ENCODE peak calls at places on chromosomes 1 and 21, in ten cellular contexts. B is prostate gland, O is Peyer's patch, A is breast epithelium, F is IMR-90, N is stomach, E is heart left ventricle, P is body of pancreas, S is suprapubic skin, H is ovary. I is an unnamed sample.

GRCh38 chr1:175757381-175758015 is 14.1 kb upstream of the TNR start:
- DNase-seq in B (no peak), O (peak), A (no peak), F (no peak), N (peak), E (no peak), P (peak), S (no peak), H (no peak), I (peak)

GRCh38 chr1:81192647-81193642 is 607.8 kb upstream of the ADGRL2 start:
- DNase-seq in B (no peak), O (no peak), A (no peak), F (no peak), N (no peak), E (no peak), P (no peak), S (no peak), H (no peak), I (no peak)

GRCh38 chr1:59061876-59062275 is 235.0 kb upstream of the FGGY start:
- DNase-seq in B (peak), O (peak), A (no peak), F (peak), N (no peak), E (peak), P (peak), S (peak), H (peak), I (peak)

GRCh38 chr1:32893198-32894018 is 7.1 kb downstream of the HPCA start:
- DNase-seq in B (peak), O (peak), A (no peak), F (peak), N (peak), E (peak), P (peak), S (no peak), H (peak), I (peak)

GRCh38 chr1:94543003-94543402 is 1.4 kb upstream of the F3 start:
- DNase-seq in B (no peak), O (no peak), A (no peak), F (peak), N (no peak), E (no peak), P (no peak), S (no peak), H (no peak), I (no peak)

GRCh38 chr1:204248954-204249353 is 35.2 kb upstream of the GOLT1A start:
- DNase-seq in B (no peak), O (no peak), A (no peak), F (no peak), N (no peak), E (no peak), P (no peak), S (peak), H (no peak), I (no peak)

GRCh38 chr1:30083800-30084464 is 639.5 kb downstream of the MATN1 start:
- DNase-seq in B (no peak), O (no peak), A (no peak), F (peak), N (no peak), E (no peak), P (no peak), S (no peak), H (no peak), I (no peak)

GRCh38 chr1:227885135-227885647 is 62.5 kb downstream of the WNT9A start:
- DNase-seq in B (no peak), O (peak), A (no peak), F (no peak), N (peak), E (peak), P (no peak), S (peak), H (no peak), I (no peak)

GRCh38 chr1:42940851-42941639 is 17.6 kb downstream of the SLC2A1 start:
- DNase-seq in B (peak), O (no peak), A (no peak), F (peak), N (no peak), E (no peak), P (no peak), S (no peak), H (no peak), I (no peak)

GRCh38 chr1:153432874-153433681 is 16.8 kb downstream of the S100A7A start:
- DNase-seq in B (no peak), O (no peak), A (no peak), F (no peak), N (no peak), E (no peak), P (no peak), S (no peak), H (no peak), I (no peak)

GRCh38 chr1:222814536-222815366 is at the start of gene DISP1:
- DNase-seq in B (peak), O (peak), A (peak), F (peak), N (peak), E (peak), P (peak), S (peak), H (peak), I (peak)
- TF ChIP-seq POLR2A in B (peak), O (peak), A (no peak), F (peak), N (no peak), E (peak), P (peak), S (no peak), H (peak), I (peak)

GRCh38 chr1:216310776-216311175 is 112.5 kb downstream of the USH2A start:
- DNase-seq in B (no peak), O (peak), A (no peak), F (peak), N (peak), E (no peak), P (peak), S (no peak), H (no peak), I (peak)

GRCh38 chr1:216303690-216304089 is 119.6 kb downstream of the USH2A start:
- DNase-seq in B (no peak), O (no peak), A (no peak), F (no peak), N (no peak), E (no peak), P (no peak), S (no peak), H (no peak), I (no peak)

DNA sequence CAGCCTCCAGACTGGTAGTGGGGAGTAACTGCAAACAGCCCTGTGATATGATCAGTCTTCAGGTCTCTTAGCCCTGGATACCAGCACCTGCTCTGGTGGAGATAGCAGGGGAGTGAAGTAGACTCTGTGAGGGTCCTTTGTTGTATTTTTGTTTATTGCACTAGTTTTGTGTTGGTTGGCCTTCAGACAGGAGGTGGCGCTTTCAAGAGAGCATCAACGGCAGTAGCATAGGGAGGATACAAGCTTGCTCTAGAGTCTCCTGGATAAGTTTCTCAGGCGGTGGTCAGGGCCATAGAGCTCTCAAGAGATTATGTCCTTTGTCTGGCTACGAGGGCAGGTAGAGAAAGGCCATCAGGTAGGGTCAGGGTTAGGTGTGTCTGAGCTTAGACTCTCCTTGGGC is 116.4 kb downstream of the USH2A start:
- DNase-seq in B (no peak), O (no peak), A (no peak), F (no peak), N (no peak), E (no peak), P (no peak), S (no peak), H (no peak), I (no peak)
- TF ChIP-seq CTCF in B (no peak), O (no peak), A (no peak), F (no peak), N (no peak), E (no peak), P (no peak), S (no peak), H (no peak), I (no peak)

GRCh38 chr1:84690397-84691138 is at the start of gene SSX2IP:
- DNase-seq in B (peak), O (peak), A (peak), F (peak), N (peak), E (peak), P (peak), S (peak), H (peak), I (peak)

GRCh38 chr1:84693774-84694173 is 3.5 kb upstream of the SSX2IP start:
- DNase-seq in B (no peak), O (no peak), A (no peak), F (no peak), N (no peak), E (no peak), P (no peak), S (no peak), H (no peak), I (no peak)

GRCh38 chr1:84691139-84691783 is 1.0 kb upstream of the SSX2IP start:
- DNase-seq in B (no peak), O (no peak), A (no peak), F (no peak), N (no peak), E (no peak), P (no peak), S (no peak), H (no peak), I (no peak)

GRCh38 chr1:84692391-84692790 is 2.1 kb upstream of the SSX2IP start:
- DNase-seq in B (no peak), O (no peak), A (no peak), F (no peak), N (no peak), E (no peak), P (no peak), S (no peak), H (no peak), I (no peak)

GRCh38 chr1:84693009-84693408 is 2.7 kb upstream of the SSX2IP start:
- DNase-seq in B (no peak), O (no peak), A (no peak), F (no peak), N (no peak), E (no peak), P (no peak), S (no peak), H (no peak), I (no peak)
- H3K4me3 ChIP-seq in B (no peak), O (no peak), A (no peak), F (no peak), N (no peak), E (no peak), P (no peak), S (no peak), H (no peak), I (no peak)

GRCh38 chr1:160638540-160638857 is 8.3 kb downstream of the SLAMF1 start:
- DNase-seq in B (no peak), O (no peak), A (no peak), F (no peak), N (no peak), E (no peak), P (no peak), S (no peak), H (no peak), I (no peak)
- TF ChIP-seq POLR2A in B (no peak), O (no peak), A (no peak), F (no peak), N (no peak), E (no peak), P (no peak), S (no peak), H (no peak), I (no peak)

GRCh38 chr1:60130703-60131102 is 57.1 kb upstream of the C1orf87 start:
- DNase-seq in B (no peak), O (no peak), A (no peak), F (no peak), N (no peak), E (no peak), P (no peak), S (no peak), H (no peak), I (no peak)

GRCh38 chr1:60132985-60133673 is 59.6 kb upstream of the C1orf87 start:
- DNase-seq in B (no peak), O (no peak), A (no peak), F (peak), N (no peak), E (peak), P (peak), S (peak), H (no peak), I (peak)

GRCh38 chr1:60126733-60127132 is 53.2 kb upstream of the C1orf87 start:
- DNase-seq in B (no peak), O (no peak), A (no peak), F (no peak), N (no peak), E (no peak), P (no peak), S (no peak), H (no peak), I (no peak)

GRCh38 chr1:60132108-60132507 is 58.5 kb upstream of the C1orf87 start:
- DNase-seq in B (no peak), O (no peak), A (no peak), F (no peak), N (no peak), E (no peak), P (no peak), S (no peak), H (no peak), I (no peak)

DNA sequence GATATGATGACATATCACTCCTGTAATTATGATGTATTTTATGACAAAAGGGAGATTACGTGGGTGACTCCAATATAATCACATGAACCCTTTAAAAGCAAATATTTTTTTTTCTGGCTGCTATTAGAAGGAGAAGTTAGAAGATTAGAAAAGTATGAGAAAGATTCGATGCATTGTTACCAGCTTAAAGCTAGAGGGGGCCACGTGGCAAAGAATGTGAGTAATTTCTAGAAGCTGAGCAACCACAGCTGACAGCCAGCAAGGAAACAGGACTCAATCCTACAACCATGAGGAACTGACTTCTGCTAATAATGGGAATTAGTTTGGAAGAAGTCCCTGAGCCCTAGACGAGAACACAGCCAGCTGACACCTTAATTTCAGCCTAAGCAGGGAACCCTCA is 56.3 kb upstream of the C1orf87 start:
- DNase-seq in B (no peak), O (no peak), A (no peak), F (no peak), N (no peak), E (no peak), P (no peak), S (no peak), H (no peak), I (no peak)
- TF ChIP-seq CTCF in B (no peak), O (no peak), A (no peak), F (no peak), N (no peak), E (no peak), P (no peak), S (no peak), H (no peak), I (no peak)

GRCh38 chr1:199010492-199010891 is 371.7 kb downstream of the PTPRC start:
- DNase-seq in B (no peak), O (no peak), A (no peak), F (no peak), N (no peak), E (no peak), P (no peak), S (no peak), H (no peak), I (no peak)
- H3K4me3 ChIP-seq in B (no peak), O (no peak), A (no peak), F (no peak), N (no peak), E (no peak), P (no peak), S (no peak), H (no peak), I (no peak)

DNA sequence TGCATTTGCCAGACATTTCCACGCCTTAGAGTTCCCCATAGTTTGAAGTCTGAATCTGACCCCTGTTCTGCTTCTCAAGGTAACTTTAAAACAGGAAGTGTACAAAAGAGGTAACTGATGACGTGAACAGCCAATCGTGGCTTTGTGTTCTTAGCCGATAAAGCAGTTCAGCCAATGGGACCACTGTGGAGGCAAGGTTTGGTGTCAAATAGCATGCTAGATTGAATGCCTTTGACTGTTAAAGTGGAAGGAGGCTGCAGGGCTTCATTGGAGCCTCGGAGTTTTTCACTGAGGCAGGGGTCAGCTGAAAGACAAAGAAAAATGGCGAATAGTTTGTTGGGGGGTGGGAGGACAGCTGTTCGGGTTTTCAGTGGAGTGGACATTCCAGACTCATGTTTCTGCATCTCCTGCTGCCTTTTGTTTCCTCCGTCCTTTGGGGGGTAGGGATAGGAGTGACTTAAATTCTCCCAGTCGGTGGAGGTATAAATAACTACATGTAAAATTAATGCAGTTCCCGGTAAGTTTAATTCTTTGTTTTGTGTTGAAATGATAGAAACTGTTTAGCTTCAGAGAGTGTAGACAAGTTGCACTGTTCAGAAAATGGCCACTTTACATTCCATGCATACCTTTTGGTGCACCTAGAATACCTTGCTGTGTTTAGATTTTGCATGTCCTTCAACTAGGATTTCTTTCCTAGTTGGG is 17.7 kb downstream of the NFYC start:
- DNase-seq in B (peak), O (peak), A (peak), F (peak), N (peak), E (peak), P (peak), S (peak), H (peak), I (peak)
- TF ChIP-seq POLR2A in B (peak), O (peak), A (no peak), F (no peak), N (peak), E (peak), P (no peak), S (no peak), H (no peak), I (peak)

GRCh38 chr21:39088831-39089380 is 94.3 kb downstream of the PSMG1 start:
- DNase-seq in B (no peak), O (peak), A (no peak), F (peak), N (no peak), E (peak), P (no peak), S (no peak), H (no peak), I (no peak)
- TF ChIP-seq CTCF in B (no peak), O (no peak), A (no peak), F (no peak), N (no peak), E (peak), P (no peak), S (no peak), H (no peak), I (no peak)

DNA sequence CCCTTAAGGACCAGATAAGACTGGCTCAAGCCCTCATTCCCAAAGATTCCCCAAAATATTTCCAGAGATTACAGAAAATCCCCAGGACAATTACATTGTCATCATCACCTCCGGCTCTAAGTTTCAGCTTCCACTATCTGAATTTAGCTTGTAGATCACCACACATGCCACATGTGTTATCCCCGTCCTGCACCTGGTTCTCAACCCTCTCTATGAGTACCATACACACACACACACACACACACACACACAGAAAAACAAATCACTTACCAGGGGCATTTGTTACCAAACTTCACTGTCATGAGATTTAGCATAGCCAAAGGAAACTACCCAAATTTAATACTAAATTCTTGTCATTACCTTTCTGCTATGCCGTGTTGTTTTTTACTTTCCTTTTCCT is 15.4 kb upstream of the TSPAN1 start:
- DNase-seq in B (no peak), O (peak), A (no peak), F (no peak), N (no peak), E (no peak), P (no peak), S (no peak), H (no peak), I (no peak)
- H3K4me3 ChIP-seq in B (no peak), O (no peak), A (no peak), F (no peak), N (no peak), E (no peak), P (no peak), S (no peak), H (no peak), I (no peak)

GRCh38 chr1:15836772-15837669 is 10.5 kb upstream of the SPEN start:
- DNase-seq in B (no peak), O (peak), A (no peak), F (no peak), N (peak), E (peak), P (peak), S (peak), H (peak), I (peak)

GRCh38 chr1:15833842-15834405 is 13.6 kb upstream of the SPEN start:
- DNase-seq in B (no peak), O (no peak), A (no peak), F (no peak), N (no peak), E (no peak), P (no peak), S (no peak), H (no peak), I (no peak)

GRCh38 chr1:15834406-15835204 is 12.9 kb upstream of the SPEN start:
- DNase-seq in B (peak), O (peak), A (peak), F (peak), N (peak), E (peak), P (peak), S (peak), H (peak), I (peak)

GRCh38 chr1:15835741-15836510 is 11.6 kb upstream of the SPEN start:
- DNase-seq in B (peak), O (peak), A (peak), F (peak), N (peak), E (peak), P (peak), S (peak), H (peak), I (peak)

DNA sequence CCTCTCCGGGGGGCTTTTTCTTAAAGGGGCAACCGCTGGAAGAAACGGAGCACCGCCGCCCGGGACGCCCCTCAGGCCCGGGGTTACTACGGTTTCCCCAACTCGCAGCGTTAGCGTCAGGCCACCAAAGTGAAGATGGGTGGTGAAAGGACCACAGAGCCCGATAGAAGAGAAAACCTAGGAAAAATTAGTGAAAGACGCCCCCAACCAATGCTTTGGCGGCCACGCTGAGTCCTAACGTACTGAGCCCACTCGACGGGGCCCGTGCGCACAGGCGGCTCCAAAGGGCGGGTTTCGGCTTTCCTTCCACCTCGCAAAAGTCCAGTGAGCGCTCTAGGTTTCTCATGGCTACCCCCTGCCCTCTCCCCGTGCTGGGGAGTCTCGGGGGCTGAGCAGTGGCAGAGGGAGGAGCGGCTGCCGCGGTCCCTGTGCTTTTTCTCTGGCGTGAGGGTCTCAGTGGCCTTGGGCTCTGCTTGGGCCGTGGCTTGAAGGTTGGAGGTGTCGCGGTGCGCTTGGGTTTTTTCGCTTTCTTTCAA is 12.2 kb upstream of the SPEN start:
- DNase-seq in B (no peak), O (no peak), A (peak), F (no peak), N (no peak), E (no peak), P (no peak), S (no peak), H (no peak), I (peak)
- TF ChIP-seq POLR2A in B (no peak), O (no peak), A (no peak), F (no peak), N (no peak), E (no peak), P (no peak), S (no peak), H (no peak), I (no peak)

I was measured in transverse colon.